ENCODE peak calls at places on chromosome 1, in nine cellular contexts. One of them, this sample, is unnamed.

GRCh38 chr1:1529936-1530335 is 10.5 kb downstream of the TMEM240 start:
- DNase-seq in epithelial cell of proximal tubule: no peak
- DNase-seq in transverse colon: no peak
- DNase-seq in HCT116: no peak
- DNase-seq in AG04450: no peak
- DNase-seq in cardiac fibroblast: no peak
- DNase-seq in tibial nerve: no peak
- DNase-seq in epithelial cell of esophagus: no peak
- DNase-seq in CD4-positive, alpha-beta T cell: no peak
- DNase-seq in this sample: no peak

GRCh38 chr1:21633992-21634475 is 35.1 kb downstream of the RAP1GAP start:
- DNase-seq in epithelial cell of proximal tubule: no peak
- DNase-seq in transverse colon: no peak
- DNase-seq in HCT116: no peak
- DNase-seq in AG04450: no peak
- DNase-seq in cardiac fibroblast: no peak
- DNase-seq in tibial nerve: no peak
- DNase-seq in epithelial cell of esophagus: no peak
- DNase-seq in CD4-positive, alpha-beta T cell: no peak
- DNase-seq in this sample: no peak

GRCh38 chr1:35431173-35431599 is 126.0 kb downstream of the KIAA0319L start:
- DNase-seq in epithelial cell of proximal tubule: no peak
- DNase-seq in transverse colon: no peak
- DNase-seq in HCT116: no peak
- DNase-seq in AG04450: no peak
- DNase-seq in cardiac fibroblast: peak
- DNase-seq in tibial nerve: no peak
- DNase-seq in epithelial cell of esophagus: no peak
- DNase-seq in CD4-positive, alpha-beta T cell: no peak
- DNase-seq in this sample: peak

GRCh38 chr1:166470465-166470864 is 303.7 kb upstream of the FAM78B start:
- DNase-seq in epithelial cell of proximal tubule: no peak
- DNase-seq in transverse colon: no peak
- DNase-seq in HCT116: no peak
- DNase-seq in AG04450: no peak
- DNase-seq in cardiac fibroblast: no peak
- DNase-seq in tibial nerve: no peak
- DNase-seq in epithelial cell of esophagus: no peak
- DNase-seq in CD4-positive, alpha-beta T cell: no peak
- DNase-seq in this sample: no peak

GRCh38 chr1:234600418-234601216 is 9.4 kb downstream of the IRF2BP2 start:
- DNase-seq in epithelial cell of proximal tubule: no peak
- DNase-seq in transverse colon: peak
- DNase-seq in HCT116: peak
- DNase-seq in AG04450: no peak
- DNase-seq in cardiac fibroblast: peak
- DNase-seq in tibial nerve: peak
- DNase-seq in epithelial cell of esophagus: peak
- DNase-seq in CD4-positive, alpha-beta T cell: no peak
- DNase-seq in this sample: peak

GRCh38 chr1:226215239-226215638 is 8.2 kb upstream of the MIXL1 start:
- DNase-seq in epithelial cell of proximal tubule: no peak
- DNase-seq in transverse colon: no peak
- DNase-seq in HCT116: no peak
- DNase-seq in AG04450: no peak
- DNase-seq in cardiac fibroblast: no peak
- DNase-seq in tibial nerve: no peak
- DNase-seq in epithelial cell of esophagus: no peak
- DNase-seq in CD4-positive, alpha-beta T cell: no peak
- DNase-seq in this sample: no peak

GRCh38 chr1:220521755-220522154 is 6.2 kb upstream of the MARK1 start:
- DNase-seq in epithelial cell of proximal tubule: no peak
- DNase-seq in transverse colon: no peak
- DNase-seq in HCT116: no peak
- DNase-seq in AG04450: no peak
- DNase-seq in cardiac fibroblast: no peak
- DNase-seq in tibial nerve: no peak
- DNase-seq in epithelial cell of esophagus: peak
- DNase-seq in CD4-positive, alpha-beta T cell: no peak
- DNase-seq in this sample: no peak

GRCh38 chr1:37035014-37035686 is 835 bp upstream of the GRIK3 start:
- DNase-seq in epithelial cell of proximal tubule: no peak
- DNase-seq in transverse colon: no peak
- DNase-seq in HCT116: no peak
- DNase-seq in AG04450: no peak
- DNase-seq in cardiac fibroblast: no peak
- DNase-seq in tibial nerve: no peak
- DNase-seq in epithelial cell of esophagus: no peak
- DNase-seq in CD4-positive, alpha-beta T cell: no peak
- DNase-seq in this sample: no peak

GRCh38 chr1:205974712-205975111 is 28.5 kb downstream of the RAB7B start:
- DNase-seq in epithelial cell of proximal tubule: no peak
- DNase-seq in transverse colon: no peak
- DNase-seq in HCT116: no peak
- DNase-seq in AG04450: no peak
- DNase-seq in cardiac fibroblast: no peak
- DNase-seq in tibial nerve: no peak
- DNase-seq in epithelial cell of esophagus: no peak
- DNase-seq in CD4-positive, alpha-beta T cell: no peak
- DNase-seq in this sample: no peak

GRCh38 chr1:168598963-168599362 is 22.6 kb downstream of the XCL1 start:
- DNase-seq in epithelial cell of proximal tubule: no peak
- DNase-seq in transverse colon: no peak
- DNase-seq in HCT116: no peak
- DNase-seq in AG04450: no peak
- DNase-seq in cardiac fibroblast: no peak
- DNase-seq in tibial nerve: no peak
- DNase-seq in epithelial cell of esophagus: peak
- DNase-seq in CD4-positive, alpha-beta T cell: no peak
- DNase-seq in this sample: no peak

GRCh38 chr1:11056504-11056903 is 3.3 kb downstream of the SRM start:
- DNase-seq in epithelial cell of proximal tubule: no peak
- DNase-seq in transverse colon: no peak
- DNase-seq in HCT116: no peak
- DNase-seq in AG04450: no peak
- DNase-seq in cardiac fibroblast: no peak
- DNase-seq in tibial nerve: no peak
- DNase-seq in epithelial cell of esophagus: no peak
- DNase-seq in CD4-positive, alpha-beta T cell: no peak
- DNase-seq in this sample: no peak

GRCh38 chr1:169779150-169779549 is 15.6 kb downstream of the METTL18 start:
- DNase-seq in epithelial cell of proximal tubule: no peak
- DNase-seq in transverse colon: no peak
- DNase-seq in HCT116: no peak
- DNase-seq in AG04450: no peak
- DNase-seq in cardiac fibroblast: no peak
- DNase-seq in tibial nerve: no peak
- DNase-seq in epithelial cell of esophagus: no peak
- DNase-seq in CD4-positive, alpha-beta T cell: no peak
- DNase-seq in this sample: no peak

GRCh38 chr1:228004887-228005462 is 1.8 kb upstream of the WNT3A start:
- DNase-seq in epithelial cell of proximal tubule: no peak
- DNase-seq in transverse colon: no peak
- DNase-seq in HCT116: no peak
- DNase-seq in AG04450: no peak
- DNase-seq in cardiac fibroblast: no peak
- DNase-seq in tibial nerve: no peak
- DNase-seq in epithelial cell of esophagus: no peak
- DNase-seq in CD4-positive, alpha-beta T cell: no peak
- DNase-seq in this sample: no peak

GRCh38 chr1:110674337-110675059 is at the start of gene KCNA3:
- DNase-seq in epithelial cell of proximal tubule: no peak
- DNase-seq in transverse colon: peak
- DNase-seq in HCT116: no peak
- DNase-seq in AG04450: no peak
- DNase-seq in cardiac fibroblast: no peak
- DNase-seq in tibial nerve: no peak
- DNase-seq in epithelial cell of esophagus: no peak
- DNase-seq in CD4-positive, alpha-beta T cell: peak
- DNase-seq in this sample: no peak

GRCh38 chr1:33164120-33164519 is 17.7 kb downstream of the TRIM62 start:
- DNase-seq in epithelial cell of proximal tubule: no peak
- DNase-seq in transverse colon: no peak
- DNase-seq in HCT116: no peak
- DNase-seq in AG04450: no peak
- DNase-seq in cardiac fibroblast: no peak
- DNase-seq in tibial nerve: no peak
- DNase-seq in epithelial cell of esophagus: no peak
- DNase-seq in CD4-positive, alpha-beta T cell: no peak
- DNase-seq in this sample: no peak

GRCh38 chr1:226706664-226707063 is 32.4 kb downstream of the ITPKB start:
- DNase-seq in epithelial cell of proximal tubule: no peak
- DNase-seq in transverse colon: no peak
- DNase-seq in HCT116: no peak
- DNase-seq in AG04450: no peak
- DNase-seq in cardiac fibroblast: no peak
- DNase-seq in tibial nerve: no peak
- DNase-seq in epithelial cell of esophagus: no peak
- DNase-seq in CD4-positive, alpha-beta T cell: no peak
- DNase-seq in this sample: no peak

GRCh38 chr1:169060906-169061683 is 45.4 kb upstream of the ATP1B1 start:
- DNase-seq in epithelial cell of proximal tubule: no peak
- DNase-seq in transverse colon: no peak
- DNase-seq in HCT116: no peak
- DNase-seq in AG04450: no peak
- DNase-seq in cardiac fibroblast: peak
- DNase-seq in tibial nerve: no peak
- DNase-seq in epithelial cell of esophagus: no peak
- DNase-seq in CD4-positive, alpha-beta T cell: no peak
- DNase-seq in this sample: no peak

GRCh38 chr1:210624722-210625121 is 296.0 kb downstream of the HHAT start:
- DNase-seq in epithelial cell of proximal tubule: no peak
- DNase-seq in transverse colon: no peak
- DNase-seq in HCT116: no peak
- DNase-seq in AG04450: no peak
- DNase-seq in cardiac fibroblast: no peak
- DNase-seq in tibial nerve: peak
- DNase-seq in epithelial cell of esophagus: no peak
- DNase-seq in CD4-positive, alpha-beta T cell: no peak
- DNase-seq in this sample: no peak

GRCh38 chr1:243706563-243706962 is 143.5 kb downstream of the AKT3 start:
- DNase-seq in epithelial cell of proximal tubule: no peak
- DNase-seq in transverse colon: no peak
- DNase-seq in HCT116: no peak
- DNase-seq in AG04450: no peak
- DNase-seq in cardiac fibroblast: no peak
- DNase-seq in tibial nerve: no peak
- DNase-seq in epithelial cell of esophagus: no peak
- DNase-seq in CD4-positive, alpha-beta T cell: no peak
- DNase-seq in this sample: no peak

GRCh38 chr1:243710467-243710866 is 139.6 kb downstream of the AKT3 start:
- DNase-seq in epithelial cell of proximal tubule: no peak
- DNase-seq in transverse colon: no peak
- DNase-seq in HCT116: no peak
- DNase-seq in AG04450: no peak
- DNase-seq in cardiac fibroblast: no peak
- DNase-seq in tibial nerve: no peak
- DNase-seq in epithelial cell of esophagus: no peak
- DNase-seq in CD4-positive, alpha-beta T cell: no peak
- DNase-seq in this sample: no peak

GRCh38 chr1:243708210-243708609 is 141.8 kb downstream of the AKT3 start:
- DNase-seq in epithelial cell of proximal tubule: no peak
- DNase-seq in transverse colon: no peak
- DNase-seq in HCT116: no peak
- DNase-seq in AG04450: no peak
- DNase-seq in cardiac fibroblast: peak
- DNase-seq in tibial nerve: no peak
- DNase-seq in epithelial cell of esophagus: peak
- DNase-seq in CD4-positive, alpha-beta T cell: no peak
- DNase-seq in this sample: peak

GRCh38 chr1:243701872-243702271 is 148.2 kb downstream of the AKT3 start:
- DNase-seq in epithelial cell of proximal tubule: no peak
- DNase-seq in transverse colon: no peak
- DNase-seq in HCT116: no peak
- DNase-seq in AG04450: no peak
- DNase-seq in cardiac fibroblast: no peak
- DNase-seq in tibial nerve: no peak
- DNase-seq in epithelial cell of esophagus: no peak
- DNase-seq in CD4-positive, alpha-beta T cell: no peak
- DNase-seq in this sample: no peak

GRCh38 chr1:243705585-243705984 is 144.5 kb downstream of the AKT3 start:
- DNase-seq in epithelial cell of proximal tubule: no peak
- DNase-seq in transverse colon: no peak
- DNase-seq in HCT116: no peak
- DNase-seq in AG04450: no peak
- DNase-seq in cardiac fibroblast: no peak
- DNase-seq in tibial nerve: no peak
- DNase-seq in epithelial cell of esophagus: no peak
- DNase-seq in CD4-positive, alpha-beta T cell: no peak
- DNase-seq in this sample: no peak
- TF ChIP-seq CTCF in epithelial cell of proximal tubule: no peak
- TF ChIP-seq CTCF in transverse colon: no peak
- TF ChIP-seq CTCF in HCT116: no peak
- TF ChIP-seq CTCF in AG04450: no peak
- TF ChIP-seq CTCF in cardiac fibroblast: no peak
- TF ChIP-seq CTCF in tibial nerve: no peak
- TF ChIP-seq CTCF in epithelial cell of esophagus: no peak
- TF ChIP-seq CTCF in CD4-positive, alpha-beta T cell: no peak
- TF ChIP-seq CTCF in this sample: no peak

DNA sequence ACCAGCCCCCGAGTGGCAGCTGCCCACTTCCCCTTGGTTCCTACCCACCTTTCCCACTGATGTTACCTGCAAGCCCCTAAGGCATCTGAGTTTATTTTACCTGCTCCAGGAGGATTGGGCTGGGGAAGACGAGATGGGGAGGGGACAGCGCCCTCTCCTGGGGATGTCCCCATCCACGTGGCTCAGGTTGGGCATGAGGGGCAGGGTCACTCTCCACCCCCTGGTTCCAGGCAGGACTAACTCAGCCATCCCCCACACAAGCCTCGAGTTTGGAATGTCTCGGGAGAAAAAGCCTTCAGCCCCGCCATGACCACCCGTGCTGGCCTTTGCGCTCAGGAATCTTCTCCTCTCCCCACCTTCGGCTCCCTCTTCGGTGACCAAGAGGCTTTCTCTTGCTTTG is 90.0 kb downstream of the ARHGEF10L start:
- DNase-seq in epithelial cell of proximal tubule: no peak
- DNase-seq in transverse colon: no peak
- DNase-seq in HCT116: no peak
- DNase-seq in AG04450: no peak
- DNase-seq in cardiac fibroblast: no peak
- DNase-seq in tibial nerve: no peak
- DNase-seq in epithelial cell of esophagus: no peak
- DNase-seq in CD4-positive, alpha-beta T cell: no peak
- DNase-seq in this sample: no peak
- TF ChIP-seq CTCF in epithelial cell of proximal tubule: peak
- TF ChIP-seq CTCF in transverse colon: peak
- TF ChIP-seq CTCF in HCT116: peak
- TF ChIP-seq CTCF in AG04450: peak
- TF ChIP-seq CTCF in cardiac fibroblast: no peak
- TF ChIP-seq CTCF in tibial nerve: no peak
- TF ChIP-seq CTCF in epithelial cell of esophagus: peak
- TF ChIP-seq CTCF in CD4-positive, alpha-beta T cell: no peak
- TF ChIP-seq CTCF in this sample: no peak

GRCh38 chr1:26861286-26861701 is 1.7 kb upstream of the SFN start:
- DNase-seq in epithelial cell of proximal tubule: no peak
- DNase-seq in transverse colon: no peak
- DNase-seq in HCT116: peak
- DNase-seq in AG04450: no peak
- DNase-seq in cardiac fibroblast: peak
- DNase-seq in tibial nerve: no peak
- DNase-seq in epithelial cell of esophagus: peak
- DNase-seq in CD4-positive, alpha-beta T cell: no peak
- DNase-seq in this sample: peak
- TF ChIP-seq CTCF in epithelial cell of proximal tubule: peak
- TF ChIP-seq CTCF in transverse colon: peak
- TF ChIP-seq CTCF in HCT116: peak
- TF ChIP-seq CTCF in AG04450: peak
- TF ChIP-seq CTCF in cardiac fibroblast: peak
- TF ChIP-seq CTCF in tibial nerve: no peak
- TF ChIP-seq CTCF in epithelial cell of esophagus: peak
- TF ChIP-seq CTCF in CD4-positive, alpha-beta T cell: no peak
- TF ChIP-seq CTCF in this sample: peak

GRCh38 chr1:51088474-51088873 is 13.6 kb upstream of the C1orf185 start:
- DNase-seq in epithelial cell of proximal tubule: no peak
- DNase-seq in transverse colon: no peak
- DNase-seq in HCT116: peak
- DNase-seq in AG04450: no peak
- DNase-seq in cardiac fibroblast: peak
- DNase-seq in tibial nerve: no peak
- DNase-seq in epithelial cell of esophagus: peak
- DNase-seq in CD4-positive, alpha-beta T cell: no peak
- DNase-seq in this sample: peak
- TF ChIP-seq CTCF in epithelial cell of proximal tubule: peak
- TF ChIP-seq CTCF in transverse colon: no peak
- TF ChIP-seq CTCF in HCT116: no peak
- TF ChIP-seq CTCF in AG04450: peak
- TF ChIP-seq CTCF in cardiac fibroblast: peak
- TF ChIP-seq CTCF in tibial nerve: no peak
- TF ChIP-seq CTCF in epithelial cell of esophagus: peak
- TF ChIP-seq CTCF in CD4-positive, alpha-beta T cell: no peak
- TF ChIP-seq CTCF in this sample: peak

This sample was measured in fibroblast of pulmonary artery.